ENCODE peak calls at places on chromosome 22, in ten cellular contexts. J is heart left ventricle; C is fibroblast of the aortic adventitia; K is epithelial cell of esophagus; D is Panc1; M is Peyer's patch; H is neural crest cell; L is GM12865; I is NB4; X is CD4-positive, alpha-beta T cell. P is an unnamed sample.

GRCh38 chr22:35819421-35819820 is 101.7 kb downstream of the APOL5 start:
- DNase-seq in J (no peak), D (no peak), C (no peak), H (no peak), X (no peak), K (no peak), M (no peak), I (no peak), L (no peak), P (no peak)

GRCh38 chr22:47836957-47837356 is 1074.5 kb downstream of the TBC1D22A start:
- DNase-seq in L (no peak), J (no peak), D (no peak), I (no peak), M (no peak), H (no peak), C (peak; percentile 0), X (no peak), K (no peak), P (no peak)

GRCh38 chr22:31049815-31050420 is 31.2 kb upstream of the SMTN start:
- DNase-seq in X (no peak), I (no peak), M (no peak), K (no peak), L (no peak), H (no peak), D (no peak), J (no peak), C (no peak), P (no peak)

GRCh38 chr22:32130464-32130863 is 28.6 kb downstream of the C22orf42 start:
- DNase-seq in M (no peak), H (no peak), D (no peak), L (no peak), X (no peak), C (no peak), I (no peak), J (no peak), K (no peak), P (no peak)

GRCh38 chr22:19880786-19881569 is 26.3 kb upstream of the GNB1L start:
- DNase-seq in I (no peak), J (peak; percentile 45), L (no peak), K (peak; percentile 88), H (peak; percentile 55), X (no peak), M (peak; percentile 49), C (peak; percentile 96), D (peak; percentile 57), P (no peak)

GRCh38 chr22:23077627-23078461 is 7.5 kb downstream of the GNAZ start:
- DNase-seq in L (no peak), X (no peak), I (no peak), M (no peak), C (no peak), J (no peak), H (no peak), K (no peak), D (no peak), P (no peak)

GRCh38 chr22:23146842-23147205 is 1.5 kb downstream of the RAB36 start:
- DNase-seq in L (no peak), X (no peak), H (no peak), K (no peak), J (no peak), D (no peak), C (no peak), M (no peak), I (no peak), P (no peak)

GRCh38 chr22:16131918-16132317 is 442.1 kb downstream of the POTEH start:
- DNase-seq in D (no peak), H (no peak), K (no peak), X (no peak), L (no peak), M (no peak), I (no peak), J (no peak), C (no peak), P (no peak)

GRCh38 chr22:23534851-23535717 is 45.0 kb downstream of the IGLL1 start:
- DNase-seq in L (no peak), H (no peak), C (no peak), M (peak; percentile 45), I (no peak), J (no peak), K (no peak), D (no peak), X (no peak), P (no peak)

GRCh38 chr22:36277482-36278291 is 24.8 kb downstream of the APOL1 start:
- DNase-seq in D (no peak), L (peak; percentile 84), C (peak; percentile 69), I (peak; percentile 74), J (peak; percentile 60), X (peak; percentile 54), K (peak; percentile 73), H (peak; percentile 45), M (peak; percentile 76), P (no peak)

GRCh38 chr22:47452184-47452583 is 689.7 kb downstream of the TBC1D22A start:
- DNase-seq in M (no peak), X (no peak), K (no peak), I (peak; percentile 60), D (no peak), H (no peak), C (no peak), L (no peak), J (no peak), P (no peak)

GRCh38 chr22:35587447-35587870 is 29.7 kb downstream of the MB start:
- DNase-seq in J (peak; percentile 91), L (no peak), D (no peak), X (no peak), K (no peak), C (no peak), M (no peak), I (no peak), H (no peak), P (no peak)

GRCh38 chr22:31290494-31291402 is 1.5 kb downstream of the PIK3IP1 start:
- DNase-seq in D (no peak), C (peak; percentile 81), K (peak; percentile 98), X (peak; percentile 94), I (peak; percentile 93), J (peak; percentile 95), L (peak; percentile 95), M (peak; percentile 99), H (peak; percentile 81), P (peak; percentile 61)

GRCh38 chr22:26573026-26573662 is 16.8 kb downstream of the TPST2 start:
- DNase-seq in D (no peak), H (no peak), J (peak; percentile 54), I (peak; percentile 86), M (no peak), K (no peak), L (no peak), C (peak; percentile 32), X (no peak), P (no peak)

GRCh38 chr22:33906475-33906874 is 13.8 kb downstream of the LARGE1 start:
- DNase-seq in M (no peak), C (no peak), J (no peak), H (no peak), I (no peak), L (no peak), X (no peak), D (no peak), K (no peak), P (no peak)

GRCh38 chr22:27113211-27114030 is 456.0 kb downstream of the MIAT start:
- DNase-seq in L (no peak), C (peak; percentile 96), D (no peak), I (peak; percentile 87), J (peak; percentile 40), H (peak; percentile 28), M (no peak), X (no peak), K (peak; percentile 87), P (no peak)

GRCh38 chr22:21051836-21052400 is 6.2 kb downstream of the LRRC74B start:
- DNase-seq in D (no peak), M (no peak), X (no peak), I (no peak), J (no peak), H (no peak), L (peak; percentile 6), C (no peak), K (no peak), P (no peak)

GRCh38 chr22:23833017-23833795 is 5.6 kb downstream of the DERL3 start:
- DNase-seq in H (no peak), M (peak; percentile 36), K (no peak), C (no peak), I (no peak), J (peak; percentile 14), X (no peak), L (no peak), D (no peak), P (no peak)

DNA sequence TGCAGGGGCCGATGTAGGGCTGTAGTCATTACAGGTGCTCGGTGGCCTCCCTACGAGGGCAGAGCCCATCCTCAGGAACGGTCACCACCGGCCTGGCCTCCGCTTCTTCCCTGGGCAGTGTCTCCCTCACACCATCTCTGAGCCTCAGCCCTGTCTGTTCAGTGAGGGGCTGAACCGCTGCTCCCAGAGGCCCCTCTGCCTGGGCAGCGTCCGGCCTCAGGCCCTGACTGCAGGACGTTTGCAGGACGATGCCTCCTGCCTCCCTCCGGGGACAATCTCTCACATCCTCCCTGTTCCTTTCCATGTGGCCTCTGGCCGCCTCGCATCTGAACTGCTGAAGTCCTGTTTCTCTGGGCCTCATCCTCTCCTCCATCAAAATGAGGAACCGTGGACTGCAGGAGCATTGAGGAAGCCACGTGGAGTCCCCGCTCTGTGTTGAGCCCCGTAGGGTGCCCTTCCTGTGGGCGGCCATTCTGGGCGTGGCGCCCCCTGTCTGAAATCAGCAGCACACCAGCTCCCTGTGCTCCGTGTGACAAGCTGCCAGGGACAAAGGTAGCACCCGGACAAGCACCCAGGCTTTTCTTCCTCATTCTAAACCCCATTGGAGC is 933.5 kb downstream of the BRD1 start:
- DNase-seq in H (no peak), J (no peak), M (no peak), K (no peak), D (no peak), L (no peak), C (no peak), I (peak; percentile 69), X (no peak), P (no peak)
- TF ChIP-seq CTCF in H (peak; percentile 35), J (no peak), M (no peak), K (no peak), D (no peak), L (no peak), C (no peak), I (peak; percentile 58), X (no peak), P (peak; percentile 11)

GRCh38 chr22:37312549-37313183 is 30.4 kb downstream of the CYTH4 start:
- DNase-seq in I (no peak), X (no peak), J (no peak), C (no peak), D (no peak), H (no peak), L (no peak), K (no peak), M (no peak), P (no peak)
- TF ChIP-seq CTCF in I (no peak), X (no peak), J (no peak), C (no peak), D (no peak), H (no peak), L (no peak), K (no peak), M (no peak), P (no peak)

GRCh38 chr22:49946612-49947295 is 13.8 kb upstream of the PIM3 start:
- DNase-seq in D (no peak), X (no peak), M (no peak), H (no peak), I (no peak), J (no peak), L (no peak), K (peak; percentile 40), C (no peak), P (no peak)
- TF ChIP-seq CTCF in D (no peak), X (no peak), M (no peak), H (no peak), I (no peak), J (no peak), L (no peak), K (no peak), C (no peak), P (no peak)

GRCh38 chr22:44331881-44332714 is 19.3 kb upstream of the SHISAL1 start:
- DNase-seq in C (peak; percentile 47), H (peak; percentile 38), K (peak; percentile 39), X (no peak), I (no peak), M (no peak), D (no peak), L (no peak), J (no peak), P (no peak)
- TF ChIP-seq CTCF in C (peak; percentile 5), H (no peak), K (no peak), X (no peak), I (no peak), M (no peak), D (peak; percentile 14), L (no peak), J (no peak), P (no peak)